ENCODE peak calls at places on chromosomes 13 and 19, in eight cellular contexts. One of them, this sample, is unnamed.

GRCh38 chr19:20078696-20079095 is 896 bp downstream of the ZNF90 start:
- DNase-seq in activated T-helper 9 cell treated with anti-CD3 and anti-CD28 coated beads, Interleukin-2, amount 50 U/mL, for 16 hours: no peak
- DNase-seq in fibroblast of mammary gland: peak; percentile 52
- DNase-seq in AG20443: peak; percentile 14
- DNase-seq in HS-5: peak; percentile 1
- DNase-seq in pancreas: no peak
- DNase-seq in A549: no peak
- DNase-seq in EL: peak; percentile 66
- DNase-seq in this sample: no peak

GRCh38 chr19:38204096-38204495 is 19.9 kb downstream of the DPF1 start:
- DNase-seq in activated T-helper 9 cell treated with anti-CD3 and anti-CD28 coated beads, Interleukin-2, amount 50 U/mL, for 16 hours: no peak
- DNase-seq in fibroblast of mammary gland: no peak
- DNase-seq in AG20443: no peak
- DNase-seq in HS-5: no peak
- DNase-seq in pancreas: no peak
- DNase-seq in A549: no peak
- DNase-seq in EL: no peak
- DNase-seq in this sample: no peak

GRCh38 chr13:109938255-109938936 is 152.0 kb upstream of the IRS2 start:
- DNase-seq in activated T-helper 9 cell treated with anti-CD3 and anti-CD28 coated beads, Interleukin-2, amount 50 U/mL, for 16 hours: no peak
- DNase-seq in fibroblast of mammary gland: peak; percentile 96
- DNase-seq in AG20443: peak; percentile 25
- DNase-seq in HS-5: peak; percentile 41
- DNase-seq in pancreas: no peak
- DNase-seq in A549: no peak
- DNase-seq in EL: peak; percentile 73
- DNase-seq in this sample: no peak

GRCh38 chr19:57566396-57567256 is 7.0 kb upstream of the ZNF550 start:
- DNase-seq in activated T-helper 9 cell treated with anti-CD3 and anti-CD28 coated beads, Interleukin-2, amount 50 U/mL, for 16 hours: no peak
- DNase-seq in fibroblast of mammary gland: peak; percentile 62
- DNase-seq in AG20443: no peak
- DNase-seq in HS-5: no peak
- DNase-seq in pancreas: no peak
- DNase-seq in A549: peak; percentile 60
- DNase-seq in EL: no peak
- DNase-seq in this sample: no peak

GRCh38 chr19:21084343-21084742 is 2.3 kb downstream of the ZNF714 start:
- DNase-seq in activated T-helper 9 cell treated with anti-CD3 and anti-CD28 coated beads, Interleukin-2, amount 50 U/mL, for 16 hours: no peak
- DNase-seq in fibroblast of mammary gland: peak; percentile 88
- DNase-seq in AG20443: peak; percentile 8
- DNase-seq in HS-5: peak; percentile 23
- DNase-seq in pancreas: no peak
- DNase-seq in A549: no peak
- DNase-seq in EL: peak; percentile 71
- DNase-seq in this sample: no peak

GRCh38 chr19:55165952-55166529 is 372 bp downstream of the DNAAF3 start:
- DNase-seq in activated T-helper 9 cell treated with anti-CD3 and anti-CD28 coated beads, Interleukin-2, amount 50 U/mL, for 16 hours: no peak
- DNase-seq in fibroblast of mammary gland: peak; percentile 61
- DNase-seq in AG20443: peak; percentile 67
- DNase-seq in HS-5: no peak
- DNase-seq in pancreas: peak; percentile 88
- DNase-seq in A549: peak; percentile 95
- DNase-seq in EL: peak; percentile 82
- DNase-seq in this sample: no peak

GRCh38 chr19:19105365-19106060 is 32.8 kb downstream of the TMEM161A start:
- DNase-seq in activated T-helper 9 cell treated with anti-CD3 and anti-CD28 coated beads, Interleukin-2, amount 50 U/mL, for 16 hours: no peak
- DNase-seq in fibroblast of mammary gland: peak; percentile 51
- DNase-seq in AG20443: peak; percentile 65
- DNase-seq in HS-5: no peak
- DNase-seq in pancreas: no peak
- DNase-seq in A549: peak; percentile 72
- DNase-seq in EL: peak; percentile 76
- DNase-seq in this sample: no peak

GRCh38 chr19:47609885-47610545 is 1.1 kb downstream of the BICRA start:
- DNase-seq in activated T-helper 9 cell treated with anti-CD3 and anti-CD28 coated beads, Interleukin-2, amount 50 U/mL, for 16 hours: peak; percentile 36
- DNase-seq in fibroblast of mammary gland: peak; percentile 50
- DNase-seq in AG20443: peak; percentile 42
- DNase-seq in HS-5: no peak
- DNase-seq in pancreas: peak; percentile 81
- DNase-seq in A549: peak; percentile 54
- DNase-seq in EL: peak; percentile 61
- DNase-seq in this sample: peak; percentile 35

GRCh38 chr19:18496167-18496979 is 25.5 kb downstream of the ELL start:
- DNase-seq in activated T-helper 9 cell treated with anti-CD3 and anti-CD28 coated beads, Interleukin-2, amount 50 U/mL, for 16 hours: peak; percentile 49
- DNase-seq in fibroblast of mammary gland: peak; percentile 77
- DNase-seq in AG20443: peak; percentile 65
- DNase-seq in HS-5: peak; percentile 46
- DNase-seq in pancreas: peak; percentile 93
- DNase-seq in A549: peak; percentile 28
- DNase-seq in EL: peak; percentile 87
- DNase-seq in this sample: peak; percentile 59

GRCh38 chr19:17677002-17677401 is 11.2 kb downstream of the UNC13A start:
- DNase-seq in activated T-helper 9 cell treated with anti-CD3 and anti-CD28 coated beads, Interleukin-2, amount 50 U/mL, for 16 hours: no peak
- DNase-seq in fibroblast of mammary gland: no peak
- DNase-seq in AG20443: no peak
- DNase-seq in HS-5: no peak
- DNase-seq in pancreas: no peak
- DNase-seq in A549: peak; percentile 23
- DNase-seq in EL: no peak
- DNase-seq in this sample: no peak

GRCh38 chr13:100630564-100630963 is 42.0 kb upstream of the GGACT start:
- DNase-seq in activated T-helper 9 cell treated with anti-CD3 and anti-CD28 coated beads, Interleukin-2, amount 50 U/mL, for 16 hours: no peak
- DNase-seq in fibroblast of mammary gland: no peak
- DNase-seq in AG20443: no peak
- DNase-seq in HS-5: no peak
- DNase-seq in pancreas: no peak
- DNase-seq in A549: no peak
- DNase-seq in EL: no peak
- DNase-seq in this sample: no peak

GRCh38 chr13:92963029-92963428 is 263.6 kb upstream of the GPC6 start:
- DNase-seq in activated T-helper 9 cell treated with anti-CD3 and anti-CD28 coated beads, Interleukin-2, amount 50 U/mL, for 16 hours: no peak
- DNase-seq in fibroblast of mammary gland: peak; percentile 34
- DNase-seq in AG20443: no peak
- DNase-seq in HS-5: no peak
- DNase-seq in pancreas: no peak
- DNase-seq in A549: no peak
- DNase-seq in EL: no peak
- DNase-seq in this sample: no peak

GRCh38 chr13:100234524-100235136 is 145.7 kb downstream of the PCCA start:
- DNase-seq in activated T-helper 9 cell treated with anti-CD3 and anti-CD28 coated beads, Interleukin-2, amount 50 U/mL, for 16 hours: no peak
- DNase-seq in fibroblast of mammary gland: peak; percentile 64
- DNase-seq in AG20443: peak; percentile 20
- DNase-seq in HS-5: no peak
- DNase-seq in pancreas: no peak
- DNase-seq in A549: peak; percentile 72
- DNase-seq in EL: peak; percentile 12
- DNase-seq in this sample: no peak

GRCh38 chr19:31099470-31100190 is 249.6 kb downstream of the TSHZ3 start:
- DNase-seq in activated T-helper 9 cell treated with anti-CD3 and anti-CD28 coated beads, Interleukin-2, amount 50 U/mL, for 16 hours: no peak
- DNase-seq in fibroblast of mammary gland: peak; percentile 34
- DNase-seq in AG20443: peak; percentile 61
- DNase-seq in HS-5: no peak
- DNase-seq in pancreas: no peak
- DNase-seq in A549: no peak
- DNase-seq in EL: no peak
- DNase-seq in this sample: no peak

GRCh38 chr19:48715681-48716171 is 3.8 kb downstream of the MAMSTR start:
- DNase-seq in activated T-helper 9 cell treated with anti-CD3 and anti-CD28 coated beads, Interleukin-2, amount 50 U/mL, for 16 hours: no peak
- DNase-seq in fibroblast of mammary gland: peak; percentile 50
- DNase-seq in AG20443: no peak
- DNase-seq in HS-5: no peak
- DNase-seq in pancreas: peak; percentile 78
- DNase-seq in A549: no peak
- DNase-seq in EL: peak; percentile 40
- DNase-seq in this sample: no peak

This sample was measured in T-helper 17 cell.